ENCODE peak calls at places on chromosomes 11 and 22, in five cellular contexts. K is H1, O is K562, A is Panc1, H is GM12878. L is an unnamed sample.
A peak's percentile ranks its signal among the peaks of the same experiment; 100 is the strongest.

GRCh38 chr11:3803726-3804510 is 4.4 kb upstream of the PGAP2 start:
- DNase-seq in K (no peak), O (no peak), A (no peak), H (no peak), L (no peak)

GRCh38 chr11:24861440-24861839 is 364.6 kb downstream of the LUZP2 start:
- DNase-seq in K (no peak), O (no peak), A (no peak), H (no peak), L (no peak)

GRCh38 chr11:101914349-101914736 is 467 bp upstream of the CEP126 start:
- DNase-seq in K (no peak), O (no peak), A (no peak), H (no peak), L (no peak)

GRCh38 chr22:35732116-35732515 is 14.4 kb downstream of the APOL5 start:
- DNase-seq in K (no peak), O (no peak), A (no peak), H (no peak), L (no peak)

GRCh38 chr11:267491-267994 is 10.7 kb upstream of the NLRP6 start:
- DNase-seq in K (no peak), O (peak; percentile 68), A (no peak), H (peak; percentile 35), L (no peak)

GRCh38 chr22:31313366-31314147 is 21.3 kb upstream of the PIK3IP1 start:
- DNase-seq in K (peak; percentile 90), O (peak; percentile 44), A (no peak), H (no peak), L (peak; percentile 40)

GRCh38 chr11:47714554-47715081 is 551 bp downstream of the AGBL2 start:
- DNase-seq in K (no peak), O (no peak), A (no peak), H (no peak), L (no peak)

GRCh38 chr22:39388261-39389011 is 11.1 kb upstream of the TAB1 start:
- DNase-seq in K (peak; percentile 94), O (peak; percentile 97), A (no peak), H (no peak), L (peak; percentile 56)

GRCh38 chr22:49769691-49770315 is 57.9 kb downstream of the BRD1 start:
- DNase-seq in K (no peak), O (no peak), A (no peak), H (no peak), L (no peak)

GRCh38 chr11:134532176-134532920 is 120.3 kb upstream of the B3GAT1 start:
- DNase-seq in K (peak; percentile 40), O (no peak), A (no peak), H (no peak), L (no peak)

GRCh38 chr22:19046719-19047609 is 75.2 kb downstream of the DGCR2 start:
- DNase-seq in K (no peak), O (no peak), A (no peak), H (no peak), L (no peak)

GRCh38 chr11:8533332-8533731 is 60.7 kb downstream of the STK33 start:
- DNase-seq in K (no peak), O (no peak), A (no peak), H (peak; percentile 86), L (no peak)

GRCh38 chr11:93393386-93393785 is 62.8 kb downstream of the DEUP1 start:
- DNase-seq in K (no peak), O (no peak), A (no peak), H (no peak), L (no peak)
- TF ChIP-seq SIN3A in K (no peak), O (no peak), A (no peak), H (no peak), L (no peak)

DNA sequence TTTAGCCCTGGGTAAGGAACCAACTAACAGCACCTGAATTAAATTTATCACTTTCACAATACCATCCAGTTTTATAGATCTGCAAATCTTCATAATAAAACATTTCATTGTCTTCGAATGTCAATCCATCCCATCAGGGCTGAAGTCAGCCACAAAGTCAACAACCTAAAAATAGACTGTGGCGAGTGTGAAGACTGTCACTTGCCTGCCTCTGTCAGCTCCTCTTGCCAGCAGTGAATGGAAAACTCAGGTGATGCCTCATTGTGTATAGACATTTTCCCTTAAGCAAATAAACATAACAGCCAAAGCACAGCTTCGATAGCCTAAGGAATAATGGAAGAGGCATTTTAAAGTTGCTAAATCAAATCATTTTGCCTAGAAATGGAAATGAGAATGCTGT is 15.8 kb downstream of the KCNA4 start:
- DNase-seq in K (no peak), O (no peak), A (no peak), H (no peak), L (no peak)
- TF ChIP-seq SIN3A in K (no peak), O (no peak), A (no peak), H (no peak), L (no peak)

DNA sequence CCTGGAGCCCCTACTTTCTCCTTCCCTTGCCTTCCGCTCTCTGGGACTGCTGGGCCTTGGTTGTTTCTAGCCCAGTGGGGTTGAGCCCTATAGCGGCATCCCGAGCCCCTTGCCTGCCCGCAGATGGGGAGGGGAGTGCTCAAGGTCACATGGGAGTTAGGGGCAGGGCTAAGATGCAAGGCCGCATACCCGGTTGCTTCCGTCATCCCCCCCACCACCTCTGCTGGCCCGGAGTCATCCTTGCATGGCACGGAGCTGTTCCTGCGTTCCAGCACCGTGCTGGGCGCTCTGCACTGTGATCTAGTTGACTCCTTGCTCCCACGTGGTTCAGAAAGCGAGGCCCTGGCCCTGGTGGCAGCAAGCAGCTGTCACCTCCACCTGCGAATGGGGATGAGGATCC is 18.0 kb downstream of the FLRT1 start:
- DNase-seq in K (peak; percentile 78), O (no peak), A (no peak), H (no peak), L (no peak)
- TF ChIP-seq SIN3A in K (no peak), O (no peak), A (no peak), H (no peak), L (no peak)

GRCh38 chr11:62124186-62125113 is 639 bp downstream of the INCENP start:
- DNase-seq in K (no peak), O (peak; percentile 34), A (no peak), H (no peak), L (no peak)
- TF ChIP-seq SIN3A in K (peak; percentile 69), O (peak; percentile 98), A (peak; percentile 59), H (peak; percentile 86), L (peak; percentile 79)

DNA sequence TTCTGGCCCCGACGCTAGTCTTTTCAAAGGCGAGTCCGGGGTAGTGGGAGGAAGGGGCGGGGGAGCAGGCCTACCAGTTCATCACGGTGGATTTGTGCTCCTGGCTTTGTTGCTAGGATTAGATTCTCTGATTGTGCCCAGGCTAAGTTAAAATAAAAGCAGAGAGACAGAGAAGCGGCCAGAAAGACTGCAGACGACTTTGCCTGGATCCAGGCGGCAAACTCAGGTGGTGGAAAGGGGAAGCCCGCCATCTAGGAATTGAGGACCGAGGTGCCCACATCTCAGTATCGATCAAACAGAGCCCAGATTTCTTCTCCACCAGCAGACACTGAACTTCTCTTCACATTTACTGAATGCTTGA is 2.6 kb downstream of the FAT3 start:
- DNase-seq in K (no peak), O (no peak), A (no peak), H (no peak), L (no peak)
- TF ChIP-seq SIN3A in K (no peak), O (no peak), A (no peak), H (no peak), L (no peak)

GRCh38 chr11:61142424-61142823 is 18.8 kb downstream of the VPS37C start:
- DNase-seq in K (no peak), O (no peak), A (no peak), H (no peak), L (no peak)

GRCh38 chr11:61139391-61139790 is 21.8 kb downstream of the VPS37C start:
- DNase-seq in K (no peak), O (no peak), A (no peak), H (no peak), L (no peak)

GRCh38 chr11:61140416-61140815 is 20.8 kb downstream of the VPS37C start:
- DNase-seq in K (no peak), O (no peak), A (no peak), H (no peak), L (no peak)

GRCh38 chr11:61138940-61139339 is 22.3 kb downstream of the VPS37C start:
- DNase-seq in K (no peak), O (no peak), A (no peak), H (no peak), L (no peak)

GRCh38 chr11:61141601-61142028 is 19.6 kb downstream of the VPS37C start:
- DNase-seq in K (no peak), O (peak; percentile 63), A (no peak), H (no peak), L (no peak)
- TF ChIP-seq SIN3A in K (no peak), O (no peak), A (no peak), H (no peak), L (no peak)

DNA sequence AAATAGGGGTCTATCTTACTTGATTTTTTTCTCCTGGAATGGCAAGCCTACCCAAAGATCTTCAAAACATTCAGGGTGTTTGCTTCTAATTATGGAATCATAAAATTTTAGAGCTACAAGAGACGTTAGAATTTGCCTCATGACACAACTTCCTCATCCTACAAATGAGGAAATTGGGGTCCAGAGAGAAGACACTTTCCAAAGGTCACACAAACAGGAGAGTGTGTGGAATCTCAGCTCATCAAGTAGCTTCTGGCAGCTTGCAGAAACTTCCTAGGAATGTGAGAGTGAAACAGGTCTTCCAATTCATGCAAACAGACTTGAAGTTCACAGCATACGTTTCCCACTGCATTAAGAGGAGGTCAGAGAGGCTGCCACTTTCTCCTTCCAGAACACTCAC is 976.0 kb downstream of the OPCML start:
- DNase-seq in K (no peak), O (no peak), A (no peak), H (no peak), L (no peak)
- TF ChIP-seq SIN3A in K (no peak), O (no peak), A (no peak), H (no peak), L (no peak)

GRCh38 chr11:1292018-1292643 is 17.3 kb downstream of the TOLLIP start:
- DNase-seq in K (no peak), O (no peak), A (no peak), H (no peak), L (no peak)
- TF ChIP-seq SIN3A in K (no peak), O (no peak), A (no peak), H (no peak), L (no peak)

GRCh38 chr11:34616086-34616485 is 4.8 kb upstream of the EHF start:
- DNase-seq in K (no peak), O (no peak), A (no peak), H (no peak), L (no peak)
- TF ChIP-seq SIN3A in K (no peak), O (no peak), A (no peak), H (no peak), L (no peak)

DNA sequence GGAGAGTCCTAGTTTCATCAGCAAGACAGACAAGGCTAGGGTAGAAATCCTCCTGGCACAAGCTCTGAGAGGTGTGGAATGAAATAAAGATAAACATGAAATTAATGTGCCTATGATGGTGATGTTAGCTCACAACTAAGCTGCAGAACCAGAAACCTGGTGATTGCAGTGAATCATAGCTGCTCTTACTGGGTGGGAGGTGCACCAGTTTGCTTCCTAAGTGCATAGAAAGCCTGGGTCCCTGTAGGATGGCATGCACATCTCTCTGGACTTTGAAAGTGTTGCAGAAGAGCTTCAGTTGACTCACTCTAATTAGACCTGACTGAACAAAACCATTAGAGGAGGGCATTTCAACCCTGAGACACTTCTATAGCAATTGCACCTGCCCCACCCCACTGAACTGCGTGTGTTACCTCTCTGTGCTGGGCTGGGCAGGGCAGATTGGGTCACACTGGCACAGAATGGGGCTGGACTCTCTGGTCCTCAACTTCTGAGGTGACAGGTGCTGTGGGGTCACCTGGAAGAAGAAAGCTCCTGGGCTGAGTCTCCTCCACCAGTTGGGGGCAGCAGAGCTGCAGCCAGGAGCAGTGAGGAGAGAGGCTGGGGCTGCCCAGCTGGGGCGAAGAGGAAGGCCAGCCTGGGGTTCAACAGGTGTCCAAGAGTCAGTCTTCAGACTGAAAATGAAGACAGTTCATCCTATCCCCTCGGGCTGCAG is 57.9 kb downstream of the GGTLC2 start:
- DNase-seq in K (no peak), O (no peak), A (no peak), H (no peak), L (no peak)
- TF ChIP-seq SIN3A in K (no peak), O (peak; percentile 1), A (no peak), H (no peak), L (no peak)

L was measured in HCT116.